ENCODE peak calls at places on chromosome 2, in seven cellular contexts. W is GM12891; C is stimulated activated CD4-positive, alpha-beta T cell treated with anti-CD3 and anti-CD28 coated beads, Interleukin-2, amount 100 ng/mL, for 4 hours; Y is AG04450; Q is GM12865; Z is iris pigment epithelial cell; B is AG09309. T is an unnamed sample.
A peak's percentile ranks its signal among the peaks of the same experiment; 100 is the strongest.

GRCh38 chr2:33788044-33788443 is 188.9 kb upstream of the FAM98A start:
- DNase-seq in W (no peak), C (no peak), Y (no peak), Q (no peak), Z (peak; percentile 25), B (peak; percentile 54), T (no peak)

GRCh38 chr2:35410431-35411061 is 945.0 kb upstream of the CRIM1 start:
- DNase-seq in W (peak; percentile 2), C (no peak), Y (no peak), Q (peak; percentile 65), Z (peak; percentile 54), B (peak; percentile 4), T (peak; percentile 60)

GRCh38 chr2:178418426-178418825 is 32.5 kb downstream of the PRKRA start:
- DNase-seq in W (no peak), C (no peak), Y (peak; percentile 11), Q (no peak), Z (peak; percentile 74), B (no peak), T (peak; percentile 46)

GRCh38 chr2:45982096-45982495 is 315.1 kb upstream of the EPAS1 start:
- DNase-seq in W (no peak), C (no peak), Y (no peak), Q (no peak), Z (no peak), B (no peak), T (no peak)

GRCh38 chr2:85431787-85432186 is 13.3 kb downstream of the SH2D6 start:
- DNase-seq in W (no peak), C (no peak), Y (no peak), Q (no peak), Z (no peak), B (no peak), T (no peak)

GRCh38 chr2:47307066-47307465 is 95.9 kb upstream of the MSH2 start:
- DNase-seq in W (no peak), C (no peak), Y (peak; percentile 56), Q (no peak), Z (no peak), B (no peak), T (no peak)

GRCh38 chr2:73033766-73034381 is 37.6 kb downstream of the SFXN5 start:
- DNase-seq in W (no peak), C (no peak), Y (no peak), Q (no peak), Z (no peak), B (no peak), T (no peak)

GRCh38 chr2:3449106-3449505 is 69.6 kb downstream of the TRAPPC12 start:
- DNase-seq in W (no peak), C (no peak), Y (no peak), Q (no peak), Z (no peak), B (no peak), T (no peak)

GRCh38 chr2:96389728-96390127 is 54.2 kb downstream of the NCAPH start:
- DNase-seq in W (no peak), C (no peak), Y (no peak), Q (peak; percentile 11), Z (no peak), B (no peak), T (no peak)

GRCh38 chr2:20015482-20016083 is 3.1 kb upstream of the MATN3 start:
- DNase-seq in W (peak; percentile 24), C (no peak), Y (peak; percentile 18), Q (peak; percentile 45), Z (peak; percentile 56), B (peak; percentile 18), T (peak; percentile 80)

GRCh38 chr2:207165121-207166038 is at the start of gene KLF7:
- DNase-seq in W (peak; percentile 6), C (peak; percentile 51), Y (no peak), Q (peak; percentile 69), Z (peak; percentile 61), B (no peak), T (peak; percentile 45)

GRCh38 chr2:19711470-19712372 is 190.1 kb downstream of the TTC32 start:
- DNase-seq in W (no peak), C (no peak), Y (peak; percentile 87), Q (peak; percentile 7), Z (peak; percentile 98), B (peak; percentile 89), T (peak; percentile 99)

GRCh38 chr2:161321944-161322343 is 13.7 kb downstream of the PSMD14 start:
- DNase-seq in W (no peak), C (no peak), Y (no peak), Q (no peak), Z (peak; percentile 49), B (no peak), T (peak; percentile 72)

GRCh38 chr2:190835303-190835930 is 45.2 kb upstream of the GLS start:
- DNase-seq in W (no peak), C (no peak), Y (peak; percentile 77), Q (no peak), Z (peak; percentile 89), B (no peak), T (peak; percentile 88)

GRCh38 chr2:9191044-9191481 is 15.5 kb upstream of the ASAP2 start:
- DNase-seq in W (no peak), C (no peak), Y (peak; percentile 82), Q (no peak), Z (peak; percentile 96), B (peak; percentile 79), T (peak; percentile 98)

GRCh38 chr2:31383471-31384153 is 30.9 kb downstream of the XDH start:
- DNase-seq in W (no peak), C (no peak), Y (no peak), Q (no peak), Z (peak; percentile 43), B (no peak), T (peak; percentile 75)

GRCh38 chr2:196987654-196988364 is 61.3 kb upstream of the PGAP1 start:
- DNase-seq in W (no peak), C (peak; percentile 51), Y (peak; percentile 83), Q (peak; percentile 38), Z (peak; percentile 98), B (peak; percentile 91), T (peak; percentile 99)

GRCh38 chr2:10329880-10330699 is 27.4 kb downstream of the HPCAL1 start:
- DNase-seq in W (no peak), C (no peak), Y (no peak), Q (no peak), Z (peak; percentile 59), B (peak; percentile 4), T (peak; percentile 46)

GRCh38 chr2:173462908-173463840 is 108.5 kb downstream of the CDCA7 start:
- DNase-seq in W (no peak), C (no peak), Y (no peak), Q (peak; percentile 9), Z (no peak), B (no peak), T (no peak)

GRCh38 chr2:98601532-98602132 is 6.7 kb downstream of the COA5 start:
- DNase-seq in W (no peak), C (no peak), Y (no peak), Q (peak; percentile 67), Z (peak; percentile 55), B (no peak), T (peak; percentile 60)

GRCh38 chr2:153432381-153432780 is 46.2 kb downstream of the RPRM start:
- DNase-seq in W (no peak), C (no peak), Y (no peak), Q (no peak), Z (no peak), B (no peak), T (no peak)

GRCh38 chr2:29920631-29921559 is 491 bp downstream of the ALK start:
- DNase-seq in W (peak; percentile 19), C (no peak), Y (no peak), Q (peak; percentile 3), Z (peak; percentile 40), B (no peak), T (peak; percentile 11)